ENCODE peak calls at places on chromosomes 12 and 14, in eight cellular contexts. One of them, this sample, is unnamed.
A peak's percentile ranks its signal among the peaks of the same experiment; 100 is the strongest.

GRCh38 chr14:73955674-73956073 is 5.6 kb downstream of the COQ6 start:
- DNase-seq in mucosa of descending colon: no peak
- DNase-seq in AG04449: no peak
- DNase-seq in fibroblast of lung: no peak
- DNase-seq in tibial nerve: no peak
- DNase-seq in ascending aorta: no peak
- DNase-seq in kidney epithelial cell: no peak
- DNase-seq in cardiac muscle cell: no peak
- DNase-seq in this sample: no peak

GRCh38 chr12:126093911-126094310 is 1028.7 kb downstream of the AACS start:
- DNase-seq in tibial nerve: no peak
- DNase-seq in kidney epithelial cell: no peak
- DNase-seq in ascending aorta: no peak
- DNase-seq in AG04449: no peak
- DNase-seq in cardiac muscle cell: no peak
- DNase-seq in fibroblast of lung: no peak
- DNase-seq in mucosa of descending colon: no peak
- DNase-seq in this sample: no peak

GRCh38 chr14:78697341-78697740 is 527.2 kb downstream of the NRXN3 start:
- DNase-seq in AG04449: peak; percentile 14
- DNase-seq in fibroblast of lung: peak; percentile 19
- DNase-seq in mucosa of descending colon: peak; percentile 11
- DNase-seq in kidney epithelial cell: no peak
- DNase-seq in ascending aorta: no peak
- DNase-seq in cardiac muscle cell: peak; percentile 10
- DNase-seq in tibial nerve: no peak
- DNase-seq in this sample: peak; percentile 8

GRCh38 chr12:94145231-94145979 is 3.0 kb upstream of the PLXNC1 start:
- DNase-seq in AG04449: no peak
- DNase-seq in tibial nerve: no peak
- DNase-seq in cardiac muscle cell: peak; percentile 77
- DNase-seq in mucosa of descending colon: no peak
- DNase-seq in ascending aorta: no peak
- DNase-seq in kidney epithelial cell: no peak
- DNase-seq in fibroblast of lung: peak; percentile 80
- DNase-seq in this sample: peak; percentile 45

GRCh38 chr12:88893801-88894200 is 313.5 kb upstream of the KITLG start:
- DNase-seq in ascending aorta: no peak
- DNase-seq in tibial nerve: no peak
- DNase-seq in mucosa of descending colon: no peak
- DNase-seq in fibroblast of lung: no peak
- DNase-seq in AG04449: no peak
- DNase-seq in kidney epithelial cell: no peak
- DNase-seq in cardiac muscle cell: no peak
- DNase-seq in this sample: no peak

GRCh38 chr14:77151245-77151644 is 9.7 kb upstream of the ZDHHC22 start:
- DNase-seq in cardiac muscle cell: peak; percentile 33
- DNase-seq in fibroblast of lung: no peak
- DNase-seq in AG04449: no peak
- DNase-seq in ascending aorta: no peak
- DNase-seq in kidney epithelial cell: no peak
- DNase-seq in tibial nerve: no peak
- DNase-seq in mucosa of descending colon: no peak
- DNase-seq in this sample: no peak

GRCh38 chr14:76497550-76498484 is 121.9 kb downstream of the ESRRB start:
- DNase-seq in ascending aorta: no peak
- DNase-seq in AG04449: no peak
- DNase-seq in mucosa of descending colon: no peak
- DNase-seq in fibroblast of lung: no peak
- DNase-seq in kidney epithelial cell: no peak
- DNase-seq in tibial nerve: no peak
- DNase-seq in cardiac muscle cell: no peak
- DNase-seq in this sample: no peak

GRCh38 chr12:92759634-92760268 is 57.0 kb downstream of the PLEKHG7 start:
- DNase-seq in fibroblast of lung: peak; percentile 93
- DNase-seq in mucosa of descending colon: no peak
- DNase-seq in kidney epithelial cell: peak; percentile 76
- DNase-seq in tibial nerve: no peak
- DNase-seq in cardiac muscle cell: peak; percentile 91
- DNase-seq in AG04449: peak; percentile 85
- DNase-seq in ascending aorta: no peak
- DNase-seq in this sample: no peak

GRCh38 chr12:19186722-19187661 is 57.5 kb downstream of the PLEKHA5 start:
- DNase-seq in ascending aorta: no peak
- DNase-seq in cardiac muscle cell: peak; percentile 76
- DNase-seq in mucosa of descending colon: peak; percentile 43
- DNase-seq in tibial nerve: peak; percentile 32
- DNase-seq in AG04449: no peak
- DNase-seq in kidney epithelial cell: no peak
- DNase-seq in fibroblast of lung: peak; percentile 79
- DNase-seq in this sample: peak; percentile 21

GRCh38 chr14:74737753-74738325 is 24.9 kb downstream of the FCF1 start:
- DNase-seq in fibroblast of lung: peak; percentile 34
- DNase-seq in kidney epithelial cell: no peak
- DNase-seq in ascending aorta: no peak
- DNase-seq in mucosa of descending colon: no peak
- DNase-seq in cardiac muscle cell: peak; percentile 8
- DNase-seq in AG04449: no peak
- DNase-seq in tibial nerve: no peak
- DNase-seq in this sample: no peak

GRCh38 chr12:69425417-69425816 is 44.8 kb upstream of the FRS2 start:
- DNase-seq in tibial nerve: no peak
- DNase-seq in fibroblast of lung: no peak
- DNase-seq in AG04449: no peak
- DNase-seq in ascending aorta: no peak
- DNase-seq in kidney epithelial cell: no peak
- DNase-seq in cardiac muscle cell: no peak
- DNase-seq in mucosa of descending colon: no peak
- DNase-seq in this sample: no peak

GRCh38 chr14:55120466-55121144 is 8.4 kb upstream of the LGALS3 start:
- DNase-seq in fibroblast of lung: no peak
- DNase-seq in mucosa of descending colon: no peak
- DNase-seq in cardiac muscle cell: peak; percentile 37
- DNase-seq in kidney epithelial cell: no peak
- DNase-seq in tibial nerve: no peak
- DNase-seq in AG04449: no peak
- DNase-seq in ascending aorta: no peak
- DNase-seq in this sample: no peak

GRCh38 chr14:60482743-60483142 is 3.1 kb downstream of the C14orf39 start:
- DNase-seq in cardiac muscle cell: no peak
- DNase-seq in ascending aorta: no peak
- DNase-seq in mucosa of descending colon: no peak
- DNase-seq in tibial nerve: no peak
- DNase-seq in AG04449: no peak
- DNase-seq in fibroblast of lung: no peak
- DNase-seq in kidney epithelial cell: no peak
- DNase-seq in this sample: no peak

GRCh38 chr12:12010277-12011031 is 60.3 kb upstream of the BCL2L14 start:
- DNase-seq in cardiac muscle cell: peak; percentile 89
- DNase-seq in kidney epithelial cell: peak; percentile 60
- DNase-seq in fibroblast of lung: peak; percentile 58
- DNase-seq in tibial nerve: peak; percentile 40
- DNase-seq in AG04449: no peak
- DNase-seq in ascending aorta: peak; percentile 55
- DNase-seq in mucosa of descending colon: peak; percentile 43
- DNase-seq in this sample: peak; percentile 66

GRCh38 chr12:104524026-104524425 is 67.3 kb downstream of the CHST11 start:
- DNase-seq in cardiac muscle cell: peak; percentile 30
- DNase-seq in tibial nerve: no peak
- DNase-seq in mucosa of descending colon: no peak
- DNase-seq in ascending aorta: no peak
- DNase-seq in fibroblast of lung: no peak
- DNase-seq in AG04449: no peak
- DNase-seq in kidney epithelial cell: no peak
- DNase-seq in this sample: no peak

GRCh38 chr12:112409064-112409905 is at the start of gene RPL6:
- DNase-seq in cardiac muscle cell: peak; percentile 96
- DNase-seq in mucosa of descending colon: peak; percentile 87
- DNase-seq in fibroblast of lung: peak; percentile 96
- DNase-seq in ascending aorta: peak; percentile 30
- DNase-seq in kidney epithelial cell: peak; percentile 83
- DNase-seq in AG04449: peak; percentile 70
- DNase-seq in tibial nerve: peak; percentile 83
- DNase-seq in this sample: peak; percentile 84

GRCh38 chr14:74512431-74512830 is 18.9 kb downstream of the ISCA2 start:
- DNase-seq in cardiac muscle cell: no peak
- DNase-seq in fibroblast of lung: no peak
- DNase-seq in mucosa of descending colon: no peak
- DNase-seq in AG04449: no peak
- DNase-seq in ascending aorta: no peak
- DNase-seq in kidney epithelial cell: no peak
- DNase-seq in tibial nerve: no peak
- DNase-seq in this sample: no peak

GRCh38 chr12:52715416-52715815 is 12.1 kb upstream of the KRT77 start:
- DNase-seq in tibial nerve: no peak
- DNase-seq in fibroblast of lung: no peak
- DNase-seq in cardiac muscle cell: no peak
- DNase-seq in mucosa of descending colon: peak; percentile 43
- DNase-seq in ascending aorta: no peak
- DNase-seq in kidney epithelial cell: no peak
- DNase-seq in AG04449: no peak
- DNase-seq in this sample: no peak
- TF ChIP-seq CTCF in tibial nerve: no peak
- TF ChIP-seq CTCF in fibroblast of lung: no peak
- TF ChIP-seq CTCF in cardiac muscle cell: no peak
- TF ChIP-seq CTCF in mucosa of descending colon: no peak
- TF ChIP-seq CTCF in ascending aorta: no peak
- TF ChIP-seq CTCF in kidney epithelial cell: peak; percentile 26
- TF ChIP-seq CTCF in AG04449: no peak
- TF ChIP-seq CTCF in this sample: no peak

GRCh38 chr12:122135437-122136031 is 38.5 kb downstream of the IL31 start:
- DNase-seq in mucosa of descending colon: no peak
- DNase-seq in fibroblast of lung: no peak
- DNase-seq in cardiac muscle cell: no peak
- DNase-seq in ascending aorta: no peak
- DNase-seq in tibial nerve: no peak
- DNase-seq in AG04449: no peak
- DNase-seq in kidney epithelial cell: no peak
- DNase-seq in this sample: no peak

GRCh38 chr12:122138616-122139015 is 35.4 kb downstream of the IL31 start:
- DNase-seq in cardiac muscle cell: no peak
- DNase-seq in tibial nerve: no peak
- DNase-seq in mucosa of descending colon: no peak
- DNase-seq in kidney epithelial cell: no peak
- DNase-seq in ascending aorta: no peak
- DNase-seq in fibroblast of lung: no peak
- DNase-seq in AG04449: no peak
- DNase-seq in this sample: no peak

GRCh38 chr12:122137681-122138080 is 36.3 kb downstream of the IL31 start:
- DNase-seq in ascending aorta: no peak
- DNase-seq in mucosa of descending colon: peak; percentile 51
- DNase-seq in fibroblast of lung: no peak
- DNase-seq in AG04449: no peak
- DNase-seq in tibial nerve: no peak
- DNase-seq in kidney epithelial cell: no peak
- DNase-seq in cardiac muscle cell: no peak
- DNase-seq in this sample: no peak

GRCh38 chr12:122138181-122138580 is 35.8 kb downstream of the IL31 start:
- DNase-seq in mucosa of descending colon: no peak
- DNase-seq in tibial nerve: no peak
- DNase-seq in AG04449: no peak
- DNase-seq in kidney epithelial cell: no peak
- DNase-seq in fibroblast of lung: no peak
- DNase-seq in ascending aorta: no peak
- DNase-seq in cardiac muscle cell: no peak
- DNase-seq in this sample: no peak

GRCh38 chr12:122137229-122137628 is 36.8 kb downstream of the IL31 start:
- DNase-seq in tibial nerve: no peak
- DNase-seq in fibroblast of lung: no peak
- DNase-seq in AG04449: no peak
- DNase-seq in kidney epithelial cell: no peak
- DNase-seq in cardiac muscle cell: no peak
- DNase-seq in mucosa of descending colon: no peak
- DNase-seq in ascending aorta: no peak
- DNase-seq in this sample: no peak
- TF ChIP-seq CTCF in tibial nerve: no peak
- TF ChIP-seq CTCF in fibroblast of lung: no peak
- TF ChIP-seq CTCF in AG04449: peak; percentile 17
- TF ChIP-seq CTCF in kidney epithelial cell: peak; percentile 31
- TF ChIP-seq CTCF in cardiac muscle cell: peak; percentile 22
- TF ChIP-seq CTCF in mucosa of descending colon: no peak
- TF ChIP-seq CTCF in ascending aorta: no peak
- TF ChIP-seq CTCF in this sample: no peak

DNA sequence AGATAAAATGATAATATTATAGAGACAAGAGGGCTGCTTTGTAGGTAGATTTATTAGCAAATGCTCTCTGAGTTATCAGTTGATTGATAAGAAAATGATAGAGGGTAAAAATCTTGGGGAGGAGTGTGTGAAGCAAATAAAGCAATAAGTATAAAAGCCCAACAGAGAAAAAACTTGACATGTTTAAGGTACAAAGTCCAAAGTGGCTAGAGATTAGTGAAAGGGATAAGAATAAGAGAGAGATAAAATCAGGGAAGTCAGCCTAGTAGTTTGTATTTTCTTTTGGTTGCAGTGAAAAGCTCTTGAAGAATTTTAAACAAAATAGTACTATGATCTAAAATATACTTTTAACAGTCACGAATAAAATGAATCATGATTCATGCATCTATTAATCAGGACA is 246.2 kb upstream of the LRIG3 start:
- DNase-seq in fibroblast of lung: no peak
- DNase-seq in kidney epithelial cell: no peak
- DNase-seq in cardiac muscle cell: no peak
- DNase-seq in tibial nerve: no peak
- DNase-seq in ascending aorta: no peak
- DNase-seq in AG04449: no peak
- DNase-seq in mucosa of descending colon: no peak
- DNase-seq in this sample: no peak
- TF ChIP-seq CTCF in fibroblast of lung: no peak
- TF ChIP-seq CTCF in kidney epithelial cell: no peak
- TF ChIP-seq CTCF in cardiac muscle cell: no peak
- TF ChIP-seq CTCF in tibial nerve: no peak
- TF ChIP-seq CTCF in ascending aorta: no peak
- TF ChIP-seq CTCF in AG04449: no peak
- TF ChIP-seq CTCF in mucosa of descending colon: no peak
- TF ChIP-seq CTCF in this sample: no peak

DNA sequence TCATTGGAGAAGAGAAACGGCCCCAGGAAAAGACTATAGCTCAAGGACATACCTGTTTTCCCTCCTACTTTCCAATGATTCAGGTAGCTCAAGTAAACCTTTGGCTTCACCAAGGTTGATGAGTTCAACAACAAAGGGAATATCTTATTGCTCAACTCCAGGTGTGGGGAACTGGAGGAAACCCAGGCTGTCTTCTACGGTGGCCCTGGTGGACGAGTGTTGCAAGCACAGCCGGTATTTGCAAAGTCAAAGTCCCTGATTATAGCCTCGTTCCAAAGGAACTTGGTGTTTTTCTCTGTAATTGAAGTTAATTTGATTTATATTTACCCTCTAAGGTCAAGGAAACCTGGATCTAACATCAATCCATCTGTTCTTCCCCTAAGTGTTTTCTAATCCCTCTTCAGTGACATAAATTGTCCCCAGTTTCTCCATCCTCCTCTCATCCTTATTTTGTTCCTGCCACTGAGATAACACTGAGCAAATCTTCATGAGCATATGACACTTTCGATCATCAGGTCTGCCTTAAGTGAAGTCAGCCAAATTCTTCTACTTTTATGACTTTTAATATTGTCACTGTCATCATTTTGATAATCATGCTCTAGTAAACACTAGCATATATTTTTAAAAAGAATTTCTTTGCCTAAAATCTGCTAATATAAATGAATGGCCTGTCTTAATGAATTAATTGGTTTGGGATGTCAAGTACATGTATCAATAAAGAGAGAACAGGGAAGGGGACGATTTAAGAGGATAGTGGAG is 174.6 kb upstream of the TBX3 start:
- DNase-seq in cardiac muscle cell: no peak
- DNase-seq in kidney epithelial cell: no peak
- DNase-seq in ascending aorta: no peak
- DNase-seq in tibial nerve: no peak
- DNase-seq in AG04449: no peak
- DNase-seq in mucosa of descending colon: peak; percentile 16
- DNase-seq in fibroblast of lung: no peak
- DNase-seq in this sample: no peak
- TF ChIP-seq CTCF in cardiac muscle cell: peak; percentile 28
- TF ChIP-seq CTCF in kidney epithelial cell: no peak
- TF ChIP-seq CTCF in ascending aorta: no peak
- TF ChIP-seq CTCF in tibial nerve: no peak
- TF ChIP-seq CTCF in AG04449: no peak
- TF ChIP-seq CTCF in mucosa of descending colon: no peak
- TF ChIP-seq CTCF in fibroblast of lung: peak; percentile 3
- TF ChIP-seq CTCF in this sample: no peak